ENCODE peak calls at places on chromosomes 16 and 17, in six cellular contexts. W is RWPE2, U is GM23248, M is dorsolateral prefrontal cortex, H is gastrocnemius medialis, X is prostate gland. F is an unnamed sample.

GRCh38 chr17:21689604-21690003 is 2.7 kb upstream of the KCNJ18 start:
- DNase-seq in W (peak; percentile 77), U (peak; percentile 99), M (no peak), H (no peak), X (no peak), F (peak; percentile 49)

GRCh38 chr16:50653056-50653455 is 28.1 kb downstream of the SNX20 start:
- DNase-seq in W (no peak), U (no peak), M (no peak), H (no peak), X (no peak), F (no peak)

GRCh38 chr16:85524630-85525463 is 88.3 kb upstream of the GSE1 start:
- DNase-seq in W (no peak), U (no peak), M (no peak), H (no peak), X (no peak), F (peak; percentile 76)

GRCh38 chr17:57834146-57834741 is 15.6 kb downstream of the MRPS23 start:
- DNase-seq in W (no peak), U (peak; percentile 91), M (no peak), H (peak; percentile 93), X (peak; percentile 88), F (no peak)

GRCh38 chr16:50842589-50842988 is 100.7 kb downstream of the CYLD start:
- DNase-seq in W (no peak), U (no peak), M (no peak), H (no peak), X (no peak), F (no peak)

GRCh38 chr17:79192503-79193500 is 118.2 kb downstream of the ENGASE start:
- DNase-seq in W (no peak), U (peak; percentile 64), M (no peak), H (no peak), X (peak; percentile 8), F (no peak)

GRCh38 chr17:76866774-76867577 is 1.2 kb upstream of the MGAT5B start:
- DNase-seq in W (no peak), U (peak; percentile 76), M (no peak), H (no peak), X (no peak), F (no peak)

GRCh38 chr16:85182774-85183173 is 70.5 kb upstream of the CIBAR2 start:
- DNase-seq in W (no peak), U (no peak), M (no peak), H (no peak), X (no peak), F (no peak)

GRCh38 chr17:44792276-44792675 is 33.5 kb downstream of the ADAM11 start:
- DNase-seq in W (no peak), U (peak; percentile 56), M (no peak), H (no peak), X (no peak), F (no peak)

GRCh38 chr17:15255713-15256454 is 9.2 kb downstream of the PMP22 start:
- DNase-seq in W (no peak), U (peak; percentile 85), M (no peak), H (peak; percentile 41), X (no peak), F (no peak)

GRCh38 chr17:15249487-15249886 is 15.6 kb downstream of the PMP22 start:
- DNase-seq in W (no peak), U (no peak), M (no peak), H (no peak), X (no peak), F (no peak)

GRCh38 chr17:15247891-15248529 is 17.1 kb downstream of the PMP22 start:
- DNase-seq in W (no peak), U (peak; percentile 32), M (no peak), H (no peak), X (no peak), F (no peak)

DNA sequence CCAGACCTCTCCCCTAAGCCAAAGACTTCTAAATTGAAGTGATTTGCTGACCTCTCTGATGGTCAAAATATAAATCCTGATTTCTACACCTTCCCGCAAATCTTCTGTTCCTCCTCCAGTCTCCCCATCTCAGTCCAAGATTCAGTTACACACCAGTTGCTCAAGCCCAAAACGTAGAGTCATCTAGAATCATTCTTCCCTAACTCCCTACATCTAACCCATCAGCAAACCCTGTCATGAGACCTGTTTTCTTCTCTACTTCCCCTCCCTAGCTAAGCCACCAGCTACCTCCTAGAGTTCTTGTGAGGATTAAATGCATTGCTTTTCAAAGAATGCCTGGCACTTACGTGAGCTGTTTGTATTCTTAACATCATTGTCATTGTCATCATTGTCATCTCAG is 14.7 kb downstream of the PMP22 start:
- DNase-seq in W (no peak), U (no peak), M (no peak), H (no peak), X (no peak), F (no peak)
- H3K27ac ChIP-seq in W (no peak overlapping the region), U (no peak overlapping the region), M (peak overlapping the region; percentile 62), H (no peak overlapping the region), X (no peak overlapping the region), F (no peak overlapping the region)

GRCh38 chr16:68246121-68246520 is 948 bp downstream of the PLA2G15 start:
- DNase-seq in W (no peak), U (no peak), M (no peak), H (no peak), X (no peak), F (no peak)
- H3K27ac ChIP-seq in W (no peak overlapping the region), U (no peak overlapping the region), M (peak overlapping the region; percentile 48), H (peak overlapping the region; percentile 95), X (no peak overlapping the region), F (peak overlapping the region; percentile 28)

DNA sequence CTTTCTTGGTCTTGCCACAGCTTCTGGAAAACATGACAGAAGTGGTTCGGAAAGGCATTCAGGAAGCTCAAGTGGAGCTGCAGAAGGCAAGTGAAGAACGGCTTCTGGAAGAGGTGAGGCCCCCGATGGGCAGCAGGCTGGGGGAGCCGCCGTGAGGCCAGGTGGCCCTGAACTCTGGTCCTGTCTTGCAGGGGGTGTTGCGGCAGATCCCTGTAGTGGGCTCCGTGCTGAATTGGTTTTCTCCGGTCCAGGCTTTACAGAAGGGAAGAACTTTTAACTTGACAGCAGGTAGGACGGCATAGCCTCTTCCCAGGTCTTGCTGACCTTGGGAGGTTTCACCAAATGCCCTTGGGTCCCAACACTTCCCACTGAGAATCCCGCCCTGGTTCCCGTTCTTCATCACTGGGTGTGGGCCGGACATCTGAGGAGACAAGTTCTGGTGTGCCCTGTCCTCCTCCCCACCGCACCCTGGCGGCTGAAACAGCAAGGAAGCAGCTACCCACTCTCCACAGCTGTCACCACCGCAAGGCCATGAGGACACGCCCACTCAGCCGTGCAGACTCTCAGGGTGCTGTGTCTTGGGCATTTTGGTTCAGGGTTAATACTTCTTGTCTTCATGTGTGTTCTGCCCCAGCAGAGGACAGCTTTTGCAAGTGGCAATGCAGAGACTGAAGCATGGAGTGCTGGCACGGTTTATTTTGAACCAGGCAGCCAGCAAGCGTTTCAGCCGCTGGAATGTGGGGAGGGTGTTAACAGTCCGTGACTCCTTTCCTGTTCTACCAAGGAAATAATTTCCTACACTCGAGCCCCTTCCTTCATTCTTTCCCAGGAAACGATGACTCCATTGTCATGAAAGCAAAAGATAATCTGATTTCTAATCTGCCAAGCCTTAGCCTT is 21.4 kb downstream of the NTAN1 start:
- DNase-seq in W (peak; percentile 32), U (peak; percentile 75), M (no peak), H (no peak), X (no peak), F (no peak)
- H3K27ac ChIP-seq in W (no peak overlapping the region), U (peak overlapping the region; percentile 57), M (no peak overlapping the region), H (no peak overlapping the region), X (no peak overlapping the region), F (peak overlapping the region; percentile 82)

GRCh38 chr16:77786448-77786847 is 1.9 kb upstream of the VAT1L start:
- DNase-seq in W (no peak), U (no peak), M (no peak), H (no peak), X (no peak), F (no peak)

GRCh38 chr16:77789085-77789611 is 784 bp downstream of the VAT1L start:
- DNase-seq in W (no peak), U (peak; percentile 40), M (peak; percentile 31), H (no peak), X (no peak), F (no peak)

GRCh38 chr16:77785365-77785764 is 3.0 kb upstream of the VAT1L start:
- DNase-seq in W (no peak), U (no peak), M (no peak), H (no peak), X (no peak), F (no peak)

GRCh38 chr16:77788196-77789084 is at the start of gene VAT1L:
- DNase-seq in W (no peak), U (peak; percentile 79), M (peak; percentile 81), H (no peak), X (no peak), F (no peak)

DNA sequence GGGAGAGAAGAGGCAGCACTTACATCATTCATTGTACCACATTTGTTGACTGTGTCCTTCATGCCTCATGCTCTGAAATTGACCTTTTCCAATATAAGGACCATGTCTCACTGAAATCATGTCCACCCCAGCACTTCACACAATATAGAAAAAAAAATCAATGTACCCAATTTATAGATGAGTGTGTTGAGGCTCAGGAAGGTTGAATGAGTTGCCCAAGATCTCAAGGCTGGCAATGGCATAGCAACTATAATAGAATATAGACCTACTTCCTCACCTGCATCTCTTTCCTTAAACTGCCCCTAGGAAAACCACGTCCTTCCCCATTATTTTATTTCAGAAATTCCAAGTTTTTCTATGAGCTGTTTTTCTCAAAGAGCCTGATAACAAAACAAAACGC is 912 bp upstream of the VAT1L start:
- DNase-seq in W (no peak), U (no peak), M (no peak), H (no peak), X (no peak), F (no peak)
- H3K27ac ChIP-seq in W (no peak overlapping the region), U (no peak overlapping the region), M (no peak overlapping the region), H (no peak overlapping the region), X (no peak overlapping the region), F (no peak overlapping the region)

GRCh38 chr17:10875984-10876555 is 38.2 kb upstream of the PIRT start:
- DNase-seq in W (no peak), U (peak; percentile 46), M (peak; percentile 9), H (no peak), X (peak; percentile 19), F (peak; percentile 33)
- H3K27ac ChIP-seq in W (no peak overlapping the region), U (no peak overlapping the region), M (no peak overlapping the region), H (no peak overlapping the region), X (no peak overlapping the region), F (no peak overlapping the region)

GRCh38 chr16:24976971-24977672 is 38.0 kb downstream of the ARHGAP17 start:
- DNase-seq in W (no peak), U (no peak), M (peak; percentile 49), H (no peak), X (no peak), F (no peak)

GRCh38 chr16:24976061-24976779 is 38.9 kb downstream of the ARHGAP17 start:
- DNase-seq in W (no peak), U (no peak), M (no peak), H (no peak), X (no peak), F (no peak)

GRCh38 chr16:24980077-24980793 is 34.9 kb downstream of the ARHGAP17 start:
- DNase-seq in W (no peak), U (peak; percentile 29), M (no peak), H (peak; percentile 61), X (no peak), F (no peak)

GRCh38 chr16:24977673-24978065 is 37.5 kb downstream of the ARHGAP17 start:
- DNase-seq in W (no peak), U (peak; percentile 81), M (no peak), H (no peak), X (no peak), F (no peak)

GRCh38 chr16:24978370-24978914 is 36.7 kb downstream of the ARHGAP17 start:
- DNase-seq in W (no peak), U (peak; percentile 16), M (no peak), H (no peak), X (no peak), F (no peak)
- H3K27ac ChIP-seq in W (peak overlapping the region; percentile 55), U (peak overlapping the region; percentile 70), M (peak overlapping the region; percentile 82), H (peak overlapping the region; percentile 83), X (no peak overlapping the region), F (peak overlapping the region; percentile 42)